ENCODE peak calls at places on chromosomes 16 and 17, in nine cellular contexts. T, X, P, K, W, I, B, G and S are unnamed samples.

GRCh38 chr17:60528828-60529227 is 2.8 kb upstream of the APPBP2 start:
- DNase-seq in I (no peak), B (no peak), K (no peak), X (no peak), W (no peak), G (no peak), T (no peak), P (no peak), S (no peak)

GRCh38 chr16:88073201-88073721 is 122.0 kb downstream of the BANP start:
- DNase-seq in W (no peak), X (no peak), G (no peak), T (no peak), B (no peak), P (no peak), K (no peak), I (no peak), S (no peak)

GRCh38 chr16:10754941-10755340 is 11.3 kb downstream of the NUBP1 start:
- DNase-seq in I (no peak), P (no peak), X (no peak), G (no peak), W (peak), B (no peak), K (no peak), T (no peak), S (no peak)

GRCh38 chr17:4901648-4902344 is 1.1 kb downstream of the CHRNE start:
- DNase-seq in X (no peak), P (no peak), B (no peak), T (no peak), I (no peak), W (no peak), G (peak), K (no peak), S (no peak)

GRCh38 chr16:17921357-17921978 is 415.1 kb downstream of the NPIPA8 start:
- DNase-seq in I (peak), X (peak), W (no peak), B (peak), K (no peak), T (peak), P (peak), G (peak), S (peak)

GRCh38 chr16:58499615-58500328 is at the start of gene NDRG4:
- DNase-seq in I (peak), P (peak), K (peak), W (peak), G (peak), T (no peak), B (peak), X (peak), S (peak)

GRCh38 chr17:70161519-70161918 is 7.8 kb upstream of the KCNJ2 start:
- DNase-seq in G (no peak), T (no peak), I (no peak), X (no peak), B (no peak), W (no peak), K (no peak), P (no peak), S (no peak)

GRCh38 chr17:56478836-56479447 is 114.6 kb upstream of the NOG start:
- DNase-seq in I (peak), W (peak), X (no peak), B (peak), K (no peak), T (peak), P (peak), G (peak), S (no peak)

GRCh38 chr17:8503368-8503767 is 67.7 kb downstream of the NDEL1 start:
- DNase-seq in G (no peak), B (no peak), W (no peak), K (no peak), X (no peak), T (no peak), I (no peak), P (no peak), S (no peak)

GRCh38 chr17:75774988-75775668 is 9.5 kb upstream of the UNK start:
- DNase-seq in B (no peak), I (no peak), T (no peak), K (no peak), P (no peak), G (peak), X (peak), W (peak), S (no peak)

GRCh38 chr16:19997264-19997663 is 76.4 kb downstream of the GPR139 start:
- DNase-seq in X (no peak), W (no peak), B (no peak), I (no peak), G (no peak), P (no peak), K (no peak), T (no peak), S (no peak)

GRCh38 chr16:83701494-83701893 is 106.3 kb upstream of the HSBP1 start:
- DNase-seq in K (no peak), I (peak), X (no peak), W (peak), G (peak), P (no peak), T (peak), B (peak), S (peak)

GRCh38 chr16:17832738-17833137 is 362.0 kb upstream of the XYLT1 start:
- DNase-seq in I (no peak), X (no peak), K (no peak), P (no peak), W (no peak), T (no peak), B (no peak), G (no peak), S (no peak)

GRCh38 chr17:65855245-65855644 is 293.8 kb upstream of the AXIN2 start:
- DNase-seq in K (no peak), B (no peak), G (no peak), X (no peak), I (no peak), P (no peak), W (peak), T (no peak), S (no peak)

GRCh38 chr17:64418506-64419339 is 28.1 kb upstream of the PECAM1 start:
- DNase-seq in P (peak), T (peak), I (peak), G (no peak), K (no peak), B (peak), W (peak), X (no peak), S (no peak)

GRCh38 chr17:17264430-17264829 is 16.6 kb downstream of the COPS3 start:
- DNase-seq in T (no peak), I (peak), X (no peak), G (no peak), K (no peak), P (no peak), B (no peak), W (no peak), S (no peak)

GRCh38 chr17:74953129-74953687 is 17.5 kb downstream of the OTOP3 start:
- DNase-seq in X (peak), W (no peak), G (no peak), P (no peak), T (no peak), I (no peak), B (no peak), K (no peak), S (no peak)

GRCh38 chr17:57499648-57500049 is 243.3 kb downstream of the MSI2 start:
- DNase-seq in B (no peak), W (no peak), T (no peak), P (no peak), X (no peak), K (no peak), I (no peak), G (no peak), S (no peak)

DNA sequence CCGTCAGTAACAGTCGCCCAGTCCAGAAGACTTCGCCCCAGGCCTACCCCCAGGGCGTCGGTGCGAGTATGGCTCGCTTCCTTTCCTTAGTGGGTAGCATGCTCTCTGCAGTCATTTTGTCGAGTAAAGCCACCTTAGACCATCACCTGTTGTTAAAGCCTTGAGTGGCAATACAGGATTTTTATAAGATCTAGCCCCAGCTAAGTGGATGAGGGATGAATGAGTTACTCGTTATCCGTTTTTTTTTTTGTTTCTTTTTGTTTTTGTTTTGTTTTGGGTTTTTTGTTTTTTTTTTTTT is 322 bp upstream of the KLHL11 start:
- DNase-seq in I (no peak), G (no peak), B (no peak), P (no peak), T (no peak), K (no peak), X (no peak), W (no peak), S (no peak)
- TF ChIP-seq CTCF in I (no peak), G (no peak), B (no peak), P (no peak), T (no peak), K (no peak), X (no peak), W (no peak), S (no peak)

DNA sequence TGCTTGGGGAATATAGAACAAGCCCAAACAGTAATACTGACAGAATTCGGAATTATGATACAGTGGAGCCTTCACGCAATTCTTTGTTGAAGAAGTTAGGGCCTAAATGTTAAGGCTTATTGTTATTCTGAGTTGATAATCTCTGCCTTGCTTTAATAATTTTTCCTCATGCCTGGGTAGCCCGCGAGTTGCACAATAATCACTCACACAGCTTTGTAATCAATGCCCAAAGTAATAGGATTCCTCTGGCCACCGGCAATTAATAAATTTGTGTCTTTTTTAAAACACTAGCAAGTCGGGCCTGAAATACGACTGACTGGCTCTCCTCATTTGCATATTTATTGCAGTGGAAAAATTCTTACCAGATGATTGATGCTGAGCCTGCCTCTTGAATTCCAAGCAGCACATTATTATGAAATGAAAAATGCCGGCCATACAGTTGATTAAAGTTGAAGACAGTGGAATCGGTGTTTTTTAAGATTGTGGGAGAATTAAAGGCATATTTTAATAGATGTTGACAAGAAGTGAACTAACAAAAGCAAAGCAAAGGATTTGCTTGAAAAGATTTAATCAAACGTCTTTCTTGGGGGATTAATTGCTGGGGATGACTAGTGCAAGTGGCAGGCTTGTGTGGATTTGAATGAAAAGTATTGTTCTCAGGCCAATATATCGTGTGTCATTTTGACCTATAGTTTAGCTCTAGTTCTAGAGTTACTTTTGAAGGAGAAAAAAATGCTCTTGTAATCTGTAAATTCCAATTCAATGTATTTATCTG is 30.2 kb downstream of the AATF start:
- DNase-seq in G (no peak), P (no peak), T (no peak), W (no peak), B (no peak), X (no peak), K (no peak), I (no peak), S (no peak)
- TF ChIP-seq CTCF in G (no peak), P (no peak), T (no peak), W (no peak), B (no peak), X (no peak), K (no peak), I (no peak), S (no peak)

GRCh38 chr17:79026345-79027273 is 2.6 kb downstream of the C1QTNF1 start:
- DNase-seq in I (no peak), W (peak), K (peak), T (no peak), B (no peak), G (no peak), P (no peak), X (peak), S (no peak)

GRCh38 chr17:79029327-79030009 is 5.5 kb downstream of the C1QTNF1 start:
- DNase-seq in I (no peak), G (no peak), W (no peak), K (no peak), T (no peak), X (no peak), P (peak), B (no peak), S (no peak)

GRCh38 chr17:79027274-79027924 is 3.4 kb downstream of the C1QTNF1 start:
- DNase-seq in P (no peak), B (no peak), T (no peak), G (no peak), X (no peak), K (no peak), W (no peak), I (peak), S (no peak)

GRCh38 chr17:79027925-79028491 is 4.0 kb downstream of the C1QTNF1 start:
- DNase-seq in P (no peak), X (no peak), T (no peak), K (no peak), W (no peak), B (no peak), I (no peak), G (no peak), S (no peak)

GRCh38 chr17:79028496-79029326 is 4.7 kb downstream of the C1QTNF1 start:
- DNase-seq in G (no peak), K (no peak), P (peak), T (no peak), W (no peak), X (no peak), I (no peak), B (no peak), S (no peak)
- TF ChIP-seq CTCF in G (peak), K (no peak), P (peak), T (peak), W (peak), X (no peak), I (peak), B (no peak), S (no peak)

DNA sequence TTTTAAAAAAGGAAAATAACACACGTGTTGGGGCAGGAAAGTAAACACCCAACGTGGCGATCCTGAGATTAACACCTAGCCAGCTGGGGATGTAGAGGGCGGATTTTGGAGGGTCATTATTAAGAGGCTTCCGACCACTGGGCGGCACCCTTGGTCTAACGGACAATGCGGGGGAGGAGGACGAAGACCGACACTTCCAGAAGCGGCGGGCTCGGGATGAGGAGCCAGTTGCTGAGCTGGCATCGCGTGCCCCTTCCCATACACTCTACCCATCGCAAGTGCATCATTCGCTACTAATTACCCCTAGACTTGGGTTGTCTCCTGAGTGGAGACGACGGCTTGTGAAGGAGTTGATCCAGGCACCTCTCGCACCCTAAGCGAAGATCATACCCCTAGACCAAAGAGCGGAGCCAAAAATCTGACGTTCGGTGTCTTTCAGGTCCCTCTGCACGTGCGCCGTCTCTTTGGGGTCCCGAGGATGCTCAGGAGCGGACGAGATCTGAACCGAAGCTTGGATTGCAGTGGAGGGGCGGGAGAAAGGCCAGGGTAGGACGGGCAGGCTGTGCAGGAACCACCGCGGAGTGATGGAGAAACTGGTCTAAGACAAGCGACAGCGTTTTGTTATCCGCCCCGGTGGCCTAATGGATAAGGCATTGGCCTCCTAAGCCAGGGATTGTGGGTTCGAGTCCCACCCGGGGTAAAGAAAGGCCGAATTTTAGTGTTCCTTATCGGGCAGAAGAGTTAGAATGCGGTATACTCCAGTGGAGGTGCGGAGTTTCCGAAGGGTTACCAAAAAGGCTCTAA is 17.6 kb downstream of the ZNF213 start:
- DNase-seq in I (peak), X (peak), G (peak), T (peak), K (peak), B (peak), W (peak), P (peak), S (peak)
- TF ChIP-seq CTCF in I (peak), X (no peak), G (peak), T (peak), K (no peak), B (peak), W (peak), P (peak), S (no peak)

DNA sequence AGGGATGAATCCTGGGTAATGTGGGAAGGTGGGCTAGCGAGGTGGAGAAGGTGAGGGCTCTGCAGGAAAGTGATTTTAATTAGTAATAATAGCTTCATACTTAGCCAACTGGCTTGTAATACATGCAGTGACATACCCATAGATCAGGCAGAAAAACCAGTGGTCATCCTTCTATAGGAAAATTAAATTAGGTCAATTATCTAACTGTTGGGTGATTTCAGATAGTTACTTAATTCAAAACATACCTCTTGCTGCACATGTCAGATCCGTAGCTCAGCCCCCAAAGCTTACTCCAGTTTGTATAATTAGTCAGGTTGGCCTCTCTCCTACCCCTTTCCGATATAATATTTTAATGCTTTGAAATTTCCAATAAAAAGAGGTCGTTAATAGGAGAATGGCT is 137.0 kb downstream of the TMEM114 start:
- DNase-seq in G (no peak), K (no peak), P (no peak), W (no peak), X (no peak), B (no peak), T (no peak), I (no peak), S (no peak)
- TF ChIP-seq CTCF in G (no peak), K (no peak), P (no peak), W (no peak), X (no peak), B (no peak), T (no peak), I (no peak), S (no peak)

DNA sequence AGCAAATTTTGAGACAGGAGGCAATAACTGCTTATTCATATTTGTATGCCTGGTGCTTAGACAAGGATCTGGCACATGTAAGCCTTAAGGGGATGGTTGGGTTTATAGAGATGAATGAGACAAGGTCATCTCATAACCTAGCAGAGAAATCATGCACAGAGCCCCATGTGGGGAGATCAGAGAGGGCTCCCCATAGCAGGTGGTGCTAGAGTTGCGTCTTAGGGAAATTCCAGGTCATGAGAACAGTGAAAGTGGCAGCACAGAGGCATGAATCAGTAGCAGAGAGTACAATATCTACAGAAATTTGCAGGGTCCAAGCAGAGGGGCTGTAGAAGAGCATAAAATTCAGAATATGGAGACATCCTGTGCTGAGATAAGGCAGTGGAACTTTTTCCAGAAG is 57.3 kb downstream of the SLC6A2 start:
- DNase-seq in B (no peak), I (no peak), K (no peak), X (no peak), G (no peak), P (no peak), W (no peak), T (peak), S (no peak)
- TF ChIP-seq CTCF in B (no peak), I (no peak), K (no peak), X (no peak), G (no peak), P (no peak), W (no peak), T (no peak), S (no peak)